ENCODE peak calls at places on chromosome 13, in ten cellular contexts. V is IMR-90, K is BE2C, D is heart left ventricle, W is Caco-2, I is endodermal cell, Q is tibial nerve, F is mucosa of descending colon, G is cardiac muscle cell, Z is GM23338. J is an unnamed sample.
A peak's percentile ranks its signal among the peaks of the same experiment; 100 is the strongest.

GRCh38 chr13:29743229-29743786 is 107.1 kb downstream of the UBL3 start:
- DNase-seq in V (peak; percentile 79), K (no peak), D (no peak), W (no peak), I (peak; percentile 38), Q (peak; percentile 30), F (no peak), G (no peak), Z (no peak), J (no peak)

GRCh38 chr13:21675095-21676007 is 4.5 kb downstream of the FGF9 start:
- DNase-seq in V (no peak), K (no peak), D (peak; percentile 69), W (no peak), I (peak; percentile 74), Q (no peak), F (peak; percentile 72), G (peak; percentile 59), Z (peak; percentile 61), J (peak; percentile 34)

GRCh38 chr13:114054269-114054668 is 78.2 kb downstream of the RASA3 start:
- DNase-seq in V (no peak), K (peak; percentile 50), D (no peak), W (no peak), I (peak; percentile 81), Q (no peak), F (no peak), G (no peak), Z (no peak), J (no peak)

GRCh38 chr13:97380696-97381095 is 53.3 kb upstream of the RAP2A start:
- DNase-seq in V (no peak), K (no peak), D (no peak), W (no peak), I (no peak), Q (no peak), F (no peak), G (no peak), Z (no peak), J (no peak)

GRCh38 chr13:80059789-80060188 is 281.1 kb downstream of the SPRY2 start:
- DNase-seq in V (no peak), K (no peak), D (no peak), W (no peak), I (no peak), Q (no peak), F (no peak), G (no peak), Z (no peak), J (no peak)

GRCh38 chr13:41294914-41295313 is 16.2 kb upstream of the NAA16 start:
- DNase-seq in V (no peak), K (no peak), D (no peak), W (no peak), I (no peak), Q (no peak), F (no peak), G (no peak), Z (no peak), J (no peak)

GRCh38 chr13:42894765-42895181 is 97.3 kb downstream of the EPSTI1 start:
- DNase-seq in V (peak; percentile 36), K (no peak), D (no peak), W (no peak), I (no peak), Q (no peak), F (no peak), G (no peak), Z (no peak), J (no peak)

GRCh38 chr13:102940143-102940542 is 94.3 kb downstream of the ERCC5 start:
- DNase-seq in V (no peak), K (peak; percentile 26), D (no peak), W (no peak), I (peak; percentile 77), Q (no peak), F (no peak), G (no peak), Z (peak; percentile 73), J (no peak)

GRCh38 chr13:100542546-100543156 is 45.9 kb downstream of the GGACT start:
- DNase-seq in V (peak; percentile 64), K (no peak), D (no peak), W (no peak), I (no peak), Q (no peak), F (no peak), G (no peak), Z (peak; percentile 61), J (peak; percentile 19)

GRCh38 chr13:59211636-59212035 is 952.1 kb downstream of the DIAPH3 start:
- DNase-seq in V (no peak), K (no peak), D (no peak), W (peak; percentile 57), I (no peak), Q (no peak), F (no peak), G (no peak), Z (peak; percentile 21), J (no peak)

GRCh38 chr13:19123502-19123901 is 58.1 kb downstream of the TUBA3C start:
- DNase-seq in V (no peak), K (no peak), D (no peak), W (no peak), I (no peak), Q (no peak), F (no peak), G (no peak), Z (no peak), J (no peak)

GRCh38 chr13:78604782-78605611 is 1.6 kb upstream of the POU4F1 start:
- DNase-seq in V (peak; percentile 8), K (peak; percentile 64), D (no peak), W (peak; percentile 65), I (peak; percentile 83), Q (no peak), F (no peak), G (no peak), Z (peak; percentile 79), J (no peak)

GRCh38 chr13:35791191-35791902 is 314.9 kb upstream of the MAB21L1 start:
- DNase-seq in V (peak; percentile 48), K (no peak), D (no peak), W (no peak), I (no peak), Q (no peak), F (no peak), G (no peak), Z (no peak), J (no peak)

GRCh38 chr13:29507356-29507755 is 88.1 kb downstream of the SLC7A1 start:
- DNase-seq in V (no peak), K (peak; percentile 63), D (no peak), W (no peak), I (no peak), Q (no peak), F (no peak), G (no peak), Z (no peak), J (no peak)

GRCh38 chr13:100707818-100708740 is 33.5 kb upstream of the TMTC4 start:
- DNase-seq in V (no peak), K (no peak), D (no peak), W (no peak), I (no peak), Q (no peak), F (no peak), G (no peak), Z (no peak), J (no peak)

DNA sequence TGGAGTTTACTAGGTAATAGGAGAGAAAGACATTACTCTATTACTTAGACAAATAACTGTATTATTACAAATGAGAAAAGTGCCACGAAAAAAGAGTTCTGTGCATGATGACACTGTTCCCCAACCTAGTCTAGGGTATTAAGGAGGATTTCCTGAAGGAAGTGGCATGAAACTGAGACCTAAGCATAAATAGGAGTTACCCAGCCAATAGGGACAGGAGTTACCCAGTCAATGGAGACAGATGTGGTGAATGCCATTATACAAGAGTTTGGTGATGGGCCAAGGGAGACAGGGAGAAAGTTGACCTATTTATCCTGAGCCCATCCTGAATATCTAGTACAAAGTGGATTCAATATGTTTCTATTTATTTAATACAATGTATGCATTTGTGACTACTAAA is 65.4 kb downstream of the KL start:
- DNase-seq in V (no peak), K (no peak), D (no peak), W (no peak), I (no peak), Q (no peak), F (no peak), G (no peak), Z (no peak), J (no peak)
- H3K4me3 ChIP-seq in V (no peak overlapping the region), K (no peak overlapping the region), D (no peak overlapping the region), W (no peak overlapping the region), I (no peak overlapping the region), Q (no peak overlapping the region), F (no peak overlapping the region), G (no peak overlapping the region), Z (no peak overlapping the region), J (no peak overlapping the region)

DNA sequence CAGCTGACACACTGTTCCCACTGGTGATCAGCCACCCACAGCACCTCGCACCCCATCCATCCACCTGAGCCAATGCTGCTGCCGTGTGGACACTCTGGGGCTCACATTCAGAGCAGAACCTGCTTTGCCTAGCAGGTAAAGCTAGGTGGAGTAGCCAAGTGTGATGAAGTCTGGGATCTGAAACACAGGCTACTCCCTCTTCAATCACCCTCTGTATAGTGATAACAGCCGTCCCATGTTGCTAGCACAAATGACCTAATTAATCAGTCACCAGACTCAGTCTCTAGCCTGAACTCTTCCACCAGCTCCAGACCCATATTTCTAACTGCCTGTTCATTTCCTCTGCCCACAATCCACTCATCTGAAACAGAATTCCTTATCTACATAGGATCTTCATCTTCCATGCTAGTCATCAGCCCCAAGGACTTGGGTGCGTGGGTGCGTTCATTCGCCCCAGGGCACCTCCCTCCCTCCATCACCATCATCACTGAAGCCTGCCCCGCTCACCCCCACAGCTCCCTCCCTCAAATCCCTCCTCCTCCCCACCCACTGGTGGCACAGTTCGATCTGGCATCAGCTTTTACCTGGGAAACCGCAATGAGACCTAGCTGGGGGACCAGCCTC is 19.8 kb downstream of the STK24 start:
- DNase-seq in V (peak; percentile 32), K (no peak), D (no peak), W (no peak), I (peak; percentile 56), Q (no peak), F (no peak), G (no peak), Z (no peak), J (no peak)
- H3K4me1 ChIP-seq in V (peaks cover 11% of the 10 kb centered on the region), K (peaks cover 33% of the 10 kb centered on the region), D (peaks cover 80% of the 10 kb centered on the region), W (peaks cover 3% of the 10 kb centered on the region), I (no peaks in the 10 kb centered on the region), Q (peaks cover 12% of the 10 kb centered on the region), F (peaks cover 26% of the 10 kb centered on the region), G (peaks cover 15% of the 10 kb centered on the region), Z (peaks cover 61% of the 10 kb centered on the region), J (peaks cover 67% of the 10 kb centered on the region)

GRCh38 chr13:33678906-33679657 is 138.9 kb upstream of the RFC3 start:
- DNase-seq in V (peak; percentile 1), K (peak; percentile 19), D (peak; percentile 66), W (peak; percentile 86), I (no peak), Q (peak; percentile 25), F (peak; percentile 52), G (no peak), Z (peak; percentile 1), J (no peak)
- H3K4me3 ChIP-seq in V (no peak overlapping the region), K (no peak overlapping the region), D (no peak overlapping the region), W (no peak overlapping the region), I (no peak overlapping the region), Q (peak overlapping the region; percentile 13), F (no peak overlapping the region), G (no peak overlapping the region), Z (no peak overlapping the region), J (peak overlapping the region; percentile 29)

DNA sequence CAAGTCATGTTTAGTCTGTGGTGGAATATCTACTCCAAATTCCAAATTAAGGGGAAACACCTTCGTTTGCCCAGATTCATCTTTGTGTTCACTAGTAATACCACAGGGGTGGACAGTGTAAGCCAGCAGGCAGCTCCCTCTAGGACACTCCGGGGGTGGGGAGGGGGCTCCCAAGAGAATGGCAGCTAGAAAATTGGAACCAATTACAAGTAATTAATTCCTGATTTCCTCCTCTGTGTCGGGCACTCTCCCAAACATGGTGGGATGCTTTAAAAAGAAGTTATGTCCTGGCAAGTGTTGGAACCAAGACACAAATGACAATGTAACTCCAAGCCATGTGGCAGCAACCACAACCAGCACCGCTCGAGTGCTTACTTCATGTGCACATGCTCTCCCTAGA is 5.9 kb downstream of the COL4A1 start:
- DNase-seq in V (no peak), K (no peak), D (no peak), W (no peak), I (no peak), Q (no peak), F (no peak), G (no peak), Z (no peak), J (no peak)
- H3K4me1 ChIP-seq in V (peaks cover 34% of the 10 kb centered on the region), K (no peaks in the 10 kb centered on the region), D (peaks cover 90% of the 10 kb centered on the region), W (peaks cover 8% of the 10 kb centered on the region), I (peaks cover 40% of the 10 kb centered on the region), Q (peaks cover 63% of the 10 kb centered on the region), F (no peaks in the 10 kb centered on the region), G (peaks cover 10% of the 10 kb centered on the region), Z (peaks cover 45% of the 10 kb centered on the region), J (no peaks in the 10 kb centered on the region)